ENCODE peak calls at places on chromosomes 1 and 21, in nine cellular contexts. G is AG09309; N is substantia nigra; H is fibroblast of pulmonary artery; P is left colon; J is CD8-positive, alpha-beta memory T cell; W is activated CD8-positive, alpha-beta memory T cell treated with anti-CD3 and anti-CD28 coated beads, Interleukin-2, amount 10 ng/mL, durations not matched to agents 7 days and 5 days; Z is NCI-H1930; O is HS-27A. A is an unnamed sample.

GRCh38 chr1:2330511-2331199 is 60.7 kb downstream of the MORN1 start:
- DNase-seq in G (peak; percentile 66), N (no peak), H (peak; percentile 83), P (no peak), J (no peak), W (no peak), Z (no peak), O (peak; percentile 8), A (peak; percentile 74)

GRCh38 chr1:150352883-150353282 is 11.1 kb upstream of the RPRD2 start:
- DNase-seq in G (no peak), N (no peak), H (no peak), P (no peak), J (no peak), W (peak; percentile 8), Z (no peak), O (no peak), A (no peak)

GRCh38 chr1:232196042-232196441 is 433.9 kb downstream of the SIPA1L2 start:
- DNase-seq in G (no peak), N (no peak), H (no peak), P (no peak), J (no peak), W (no peak), Z (no peak), O (no peak), A (no peak)

GRCh38 chr1:54254055-54254454 is 54.1 kb downstream of the MRPL37 start:
- DNase-seq in G (no peak), N (peak; percentile 77), H (peak; percentile 45), P (peak; percentile 57), J (no peak), W (no peak), Z (no peak), O (no peak), A (no peak)

GRCh38 chr1:215376544-215377264 is 190.4 kb upstream of the KCTD3 start:
- DNase-seq in G (peak; percentile 29), N (no peak), H (peak; percentile 14), P (no peak), J (no peak), W (no peak), Z (no peak), O (no peak), A (no peak)

GRCh38 chr1:182567629-182568028 is 21.4 kb downstream of the RNASEL start:
- DNase-seq in G (no peak), N (no peak), H (no peak), P (no peak), J (no peak), W (no peak), Z (no peak), O (no peak), A (no peak)

GRCh38 chr1:197388801-197389200 is 120.7 kb downstream of the CRB1 start:
- DNase-seq in G (no peak), N (no peak), H (peak; percentile 12), P (no peak), J (no peak), W (no peak), Z (no peak), O (no peak), A (no peak)

GRCh38 chr1:68120136-68120791 is 69.8 kb upstream of the DIRAS3 start:
- DNase-seq in G (peak; percentile 57), N (peak; percentile 43), H (peak; percentile 90), P (no peak), J (peak; percentile 15), W (peak; percentile 44), Z (no peak), O (peak; percentile 56), A (peak; percentile 26)

GRCh38 chr21:37139902-37140301 is 66.8 kb downstream of the TTC3 start:
- DNase-seq in G (no peak), N (no peak), H (peak; percentile 47), P (no peak), J (no peak), W (no peak), Z (no peak), O (no peak), A (peak; percentile 35)

GRCh38 chr1:234398849-234399381 is 25.7 kb downstream of the COA6 start:
- DNase-seq in G (peak; percentile 41), N (no peak), H (peak; percentile 18), P (no peak), J (no peak), W (no peak), Z (no peak), O (no peak), A (no peak)

GRCh38 chr1:97467445-97467844 is 453.4 kb downstream of the DPYD start:
- DNase-seq in G (no peak), N (no peak), H (no peak), P (no peak), J (no peak), W (no peak), Z (no peak), O (no peak), A (no peak)

GRCh38 chr21:46322351-46323226 is 1.1 kb downstream of the C21orf58 start:
- DNase-seq in G (no peak), N (no peak), H (peak; percentile 37), P (peak; percentile 40), J (no peak), W (peak; percentile 54), Z (no peak), O (no peak), A (no peak)

GRCh38 chr1:220013497-220013896 is 32.8 kb downstream of the EPRS1 start:
- DNase-seq in G (peak; percentile 10), N (no peak), H (peak; percentile 42), P (no peak), J (no peak), W (no peak), Z (no peak), O (no peak), A (no peak)

GRCh38 chr1:54227091-54227602 is 27.2 kb downstream of the MRPL37 start:
- DNase-seq in G (no peak), N (peak; percentile 80), H (peak; percentile 38), P (no peak), J (no peak), W (no peak), Z (no peak), O (peak; percentile 43), A (no peak)

GRCh38 chr1:241605146-241605805 is 34.9 kb downstream of the CHML start:
- DNase-seq in G (no peak), N (no peak), H (peak; percentile 33), P (no peak), J (no peak), W (no peak), Z (no peak), O (no peak), A (no peak)

GRCh38 chr1:117346206-117346928 is 20.9 kb upstream of the MAN1A2 start:
- DNase-seq in G (no peak), N (no peak), H (peak; percentile 26), P (no peak), J (no peak), W (no peak), Z (peak; percentile 83), O (no peak), A (no peak)

GRCh38 chr1:111199881-111200801 is at the start of gene DENND2D:
- DNase-seq in G (no peak), N (no peak), H (no peak), P (peak; percentile 57), J (peak; percentile 54), W (peak; percentile 86), Z (no peak), O (no peak), A (no peak)

A was measured in BJ.